ENCODE peak calls at places on chromosomes 16 and 17, in four cellular contexts. One of them, this sample, is unnamed.

GRCh38 chr17:57849163-57849873 is 526 bp downstream of the MRPS23 start:
- DNase-seq in GM04504: no peak
- DNase-seq in transverse colon: no peak
- DNase-seq in A549: no peak
- DNase-seq in this sample: no peak

GRCh38 chr17:21279582-21279981 is 4.9 kb upstream of the MAP2K3 start:
- DNase-seq in GM04504: no peak
- DNase-seq in transverse colon: no peak
- DNase-seq in A549: no peak
- DNase-seq in this sample: no peak

GRCh38 chr16:83742520-83742919 is 65.3 kb upstream of the HSBP1 start:
- DNase-seq in A549: no peak
- DNase-seq in GM04504: no peak
- DNase-seq in transverse colon: no peak
- DNase-seq in this sample: no peak

GRCh38 chr17:52678211-52678610 is 519.7 kb upstream of the CA10 start:
- DNase-seq in transverse colon: no peak
- DNase-seq in GM04504: no peak
- DNase-seq in A549: no peak
- DNase-seq in this sample: no peak

GRCh38 chr17:58277726-58278595 is 2.8 kb downstream of the MPO start:
- DNase-seq in A549: no peak
- DNase-seq in transverse colon: no peak
- DNase-seq in GM04504: no peak
- DNase-seq in this sample: peak; percentile 53

GRCh38 chr17:46176975-46177374 is 16.3 kb downstream of the KANSL1 start:
- DNase-seq in transverse colon: no peak
- DNase-seq in A549: no peak
- DNase-seq in GM04504: no peak
- DNase-seq in this sample: no peak

GRCh38 chr17:46159686-46160085 is 33.5 kb downstream of the KANSL1 start:
- DNase-seq in transverse colon: no peak
- DNase-seq in GM04504: peak; percentile 35
- DNase-seq in A549: no peak
- DNase-seq in this sample: no peak

GRCh38 chr16:30458561-30459394 is 13.1 kb upstream of the SEPHS2 start:
- DNase-seq in GM04504: no peak
- DNase-seq in transverse colon: peak; percentile 68
- DNase-seq in A549: no peak
- DNase-seq in this sample: peak; percentile 76

GRCh38 chr17:21036361-21036881 is 6.4 kb downstream of the USP22 start:
- DNase-seq in GM04504: no peak
- DNase-seq in A549: no peak
- DNase-seq in transverse colon: no peak
- DNase-seq in this sample: no peak

GRCh38 chr16:28546626-28547025 is 7.1 kb upstream of the SGF29 start:
- DNase-seq in transverse colon: no peak
- DNase-seq in A549: no peak
- DNase-seq in GM04504: no peak
- DNase-seq in this sample: no peak

GRCh38 chr17:45222994-45223540 is 1.4 kb downstream of the FMNL1 start:
- DNase-seq in A549: no peak
- DNase-seq in GM04504: no peak
- DNase-seq in transverse colon: no peak
- DNase-seq in this sample: no peak

GRCh38 chr17:50576864-50577263 is 16.3 kb downstream of the CACNA1G start:
- DNase-seq in transverse colon: no peak
- DNase-seq in GM04504: no peak
- DNase-seq in A549: no peak
- DNase-seq in this sample: no peak

GRCh38 chr16:54936979-54937672 is 6.5 kb downstream of the IRX5 start:
- DNase-seq in GM04504: peak; percentile 70
- DNase-seq in transverse colon: no peak
- DNase-seq in A549: peak; percentile 50
- DNase-seq in this sample: peak; percentile 85

GRCh38 chr17:81685108-81685507 is 1.3 kb downstream of the HGS start:
- DNase-seq in transverse colon: no peak
- DNase-seq in GM04504: peak; percentile 45
- DNase-seq in A549: peak; percentile 76
- DNase-seq in this sample: no peak

GRCh38 chr17:68821860-68822693 is 133.1 kb downstream of the ABCA8 start:
- DNase-seq in A549: peak; percentile 77
- DNase-seq in transverse colon: no peak
- DNase-seq in GM04504: peak; percentile 71
- DNase-seq in this sample: no peak

GRCh38 chr17:64707077-64707591 is 45.0 kb upstream of the SMURF2 start:
- DNase-seq in GM04504: peak; percentile 99
- DNase-seq in A549: peak; percentile 98
- DNase-seq in transverse colon: peak; percentile 89
- DNase-seq in this sample: peak; percentile 93

GRCh38 chr16:578870-579405 is 9.2 kb downstream of the PIGQ start:
- DNase-seq in transverse colon: peak; percentile 79
- DNase-seq in GM04504: no peak
- DNase-seq in A549: peak; percentile 61
- DNase-seq in this sample: peak; percentile 90

GRCh38 chr16:13902677-13903076 is 17.3 kb upstream of the ERCC4 start:
- DNase-seq in GM04504: no peak
- DNase-seq in transverse colon: no peak
- DNase-seq in A549: no peak
- DNase-seq in this sample: no peak

GRCh38 chr17:58520843-58521430 is 6.5 kb upstream of the MTMR4 start:
- DNase-seq in A549: no peak
- DNase-seq in transverse colon: no peak
- DNase-seq in GM04504: no peak
- DNase-seq in this sample: peak; percentile 60

GRCh38 chr16:61993076-61993475 is 43.2 kb downstream of the CDH8 start:
- DNase-seq in transverse colon: no peak
- DNase-seq in GM04504: no peak
- DNase-seq in A549: no peak
- DNase-seq in this sample: no peak

GRCh38 chr16:77579283-77579985 is 142.9 kb upstream of the NUDT7 start:
- DNase-seq in A549: no peak
- DNase-seq in GM04504: no peak
- DNase-seq in transverse colon: no peak
- DNase-seq in this sample: no peak

GRCh38 chr16:27924411-27925118 is 138.9 kb downstream of the GSG1L start:
- DNase-seq in A549: no peak
- DNase-seq in GM04504: no peak
- DNase-seq in transverse colon: no peak
- DNase-seq in this sample: no peak

GRCh38 chr17:47742319-47743181 is 9.5 kb downstream of the TBX21 start:
- DNase-seq in transverse colon: no peak
- DNase-seq in GM04504: no peak
- DNase-seq in A549: no peak
- DNase-seq in this sample: no peak

GRCh38 chr17:28345420-28346198 is 10.0 kb downstream of the TNFAIP1 start:
- DNase-seq in A549: no peak
- DNase-seq in GM04504: no peak
- DNase-seq in transverse colon: no peak
- DNase-seq in this sample: no peak

GRCh38 chr17:11282586-11282985 is 41.6 kb downstream of the SHISA6 start:
- DNase-seq in A549: no peak
- DNase-seq in GM04504: no peak
- DNase-seq in transverse colon: no peak
- DNase-seq in this sample: no peak

This sample was measured in kidney.